ENCODE peak calls at places on chromosome 6, in five cellular contexts. One of them, this sample, is unnamed.

GRCh38 chr6:34341481-34341971 is 50.9 kb downstream of the NUDT3 start:
- DNase-seq in psoas muscle: no peak
- DNase-seq in NCI-H460: peak
- DNase-seq in heart left ventricle: peak
- DNase-seq in HEK293T: no peak
- DNase-seq in this sample: no peak

GRCh38 chr6:158718431-158719126 is 68.7 kb downstream of the SYTL3 start:
- DNase-seq in HEK293T: peak
- DNase-seq in heart left ventricle: no peak
- DNase-seq in psoas muscle: no peak
- DNase-seq in NCI-H460: peak
- DNase-seq in this sample: peak

GRCh38 chr6:111661541-111662041 is 55.9 kb upstream of the TRAF3IP2 start:
- DNase-seq in psoas muscle: peak
- DNase-seq in heart left ventricle: no peak
- DNase-seq in NCI-H460: no peak
- DNase-seq in HEK293T: no peak
- DNase-seq in this sample: no peak

GRCh38 chr6:157307661-157308060 is 15.7 kb downstream of the TMEM242 start:
- DNase-seq in HEK293T: no peak
- DNase-seq in heart left ventricle: no peak
- DNase-seq in NCI-H460: no peak
- DNase-seq in psoas muscle: no peak
- DNase-seq in this sample: no peak

GRCh38 chr6:116827561-116828240 is 1.2 kb downstream of the GPRC6A start:
- DNase-seq in NCI-H460: no peak
- DNase-seq in psoas muscle: no peak
- DNase-seq in heart left ventricle: no peak
- DNase-seq in HEK293T: no peak
- DNase-seq in this sample: no peak

GRCh38 chr6:168147205-168147738 is 68.3 kb upstream of the FRMD1 start:
- DNase-seq in psoas muscle: no peak
- DNase-seq in NCI-H460: no peak
- DNase-seq in heart left ventricle: no peak
- DNase-seq in HEK293T: peak
- DNase-seq in this sample: no peak

GRCh38 chr6:123030292-123030691 is 34.3 kb downstream of the CLVS2 start:
- DNase-seq in psoas muscle: no peak
- DNase-seq in heart left ventricle: no peak
- DNase-seq in NCI-H460: no peak
- DNase-seq in HEK293T: no peak
- DNase-seq in this sample: no peak

GRCh38 chr6:97812940-97813339 is 529.9 kb upstream of the MMS22L start:
- DNase-seq in HEK293T: no peak
- DNase-seq in heart left ventricle: no peak
- DNase-seq in NCI-H460: no peak
- DNase-seq in psoas muscle: no peak
- DNase-seq in this sample: no peak

GRCh38 chr6:6808915-6809314 is 220.4 kb downstream of the LY86 start:
- DNase-seq in heart left ventricle: no peak
- DNase-seq in HEK293T: no peak
- DNase-seq in NCI-H460: no peak
- DNase-seq in psoas muscle: no peak
- DNase-seq in this sample: no peak

GRCh38 chr6:110041149-110041548 is 63.0 kb downstream of the GPR6 start:
- DNase-seq in NCI-H460: no peak
- DNase-seq in heart left ventricle: no peak
- DNase-seq in psoas muscle: no peak
- DNase-seq in HEK293T: no peak
- DNase-seq in this sample: no peak

GRCh38 chr6:123803862-123804681 is at the start of gene NKAIN2:
- DNase-seq in psoas muscle: peak
- DNase-seq in heart left ventricle: peak
- DNase-seq in NCI-H460: peak
- DNase-seq in HEK293T: peak
- DNase-seq in this sample: no peak

GRCh38 chr6:110178626-110179405 is 654 bp downstream of the WASF1 start:
- DNase-seq in heart left ventricle: peak
- DNase-seq in NCI-H460: peak
- DNase-seq in HEK293T: peak
- DNase-seq in psoas muscle: peak
- DNase-seq in this sample: peak

GRCh38 chr6:163983601-163984445 is 569.3 kb downstream of the QKI start:
- DNase-seq in HEK293T: no peak
- DNase-seq in NCI-H460: no peak
- DNase-seq in heart left ventricle: no peak
- DNase-seq in psoas muscle: no peak
- DNase-seq in this sample: no peak

GRCh38 chr6:92586236-92586977 is 833.0 kb downstream of the EPHA7 start:
- DNase-seq in psoas muscle: peak
- DNase-seq in HEK293T: no peak
- DNase-seq in heart left ventricle: peak
- DNase-seq in NCI-H460: no peak
- DNase-seq in this sample: no peak

GRCh38 chr6:28977351-28978136 is 27.6 kb downstream of the ZNF311 start:
- DNase-seq in heart left ventricle: no peak
- DNase-seq in NCI-H460: no peak
- DNase-seq in HEK293T: no peak
- DNase-seq in psoas muscle: peak
- DNase-seq in this sample: peak

GRCh38 chr6:158684745-158685355 is 35.0 kb downstream of the SYTL3 start:
- DNase-seq in NCI-H460: no peak
- DNase-seq in HEK293T: no peak
- DNase-seq in heart left ventricle: no peak
- DNase-seq in psoas muscle: no peak
- DNase-seq in this sample: no peak

GRCh38 chr6:1136856-1137255 is 175.0 kb upstream of the FOXQ1 start:
- DNase-seq in psoas muscle: no peak
- DNase-seq in HEK293T: no peak
- DNase-seq in NCI-H460: no peak
- DNase-seq in heart left ventricle: no peak
- DNase-seq in this sample: no peak

GRCh38 chr6:160668589-160668988 is 4.5 kb upstream of the LPA start:
- DNase-seq in heart left ventricle: no peak
- DNase-seq in NCI-H460: no peak
- DNase-seq in HEK293T: no peak
- DNase-seq in psoas muscle: no peak
- DNase-seq in this sample: no peak

GRCh38 chr6:41637179-41638001 is 878 bp upstream of the MDFI start:
- DNase-seq in psoas muscle: no peak
- DNase-seq in heart left ventricle: no peak
- DNase-seq in HEK293T: no peak
- DNase-seq in NCI-H460: no peak
- DNase-seq in this sample: no peak

GRCh38 chr6:169079650-169080049 is 174.0 kb downstream of the THBS2 start:
- DNase-seq in psoas muscle: no peak
- DNase-seq in HEK293T: no peak
- DNase-seq in heart left ventricle: no peak
- DNase-seq in NCI-H460: no peak
- DNase-seq in this sample: no peak

GRCh38 chr6:40982917-40983316 is 56.1 kb downstream of the UNC5CL start:
- DNase-seq in heart left ventricle: no peak
- DNase-seq in HEK293T: no peak
- DNase-seq in psoas muscle: no peak
- DNase-seq in NCI-H460: no peak
- DNase-seq in this sample: no peak

GRCh38 chr6:2581611-2582010 is 169.1 kb downstream of the MYLK4 start:
- DNase-seq in psoas muscle: no peak
- DNase-seq in HEK293T: no peak
- DNase-seq in heart left ventricle: no peak
- DNase-seq in NCI-H460: no peak
- DNase-seq in this sample: peak

GRCh38 chr6:168181776-168182765 is 103.1 kb upstream of the FRMD1 start:
- DNase-seq in NCI-H460: no peak
- DNase-seq in heart left ventricle: no peak
- DNase-seq in HEK293T: no peak
- DNase-seq in psoas muscle: no peak
- DNase-seq in this sample: peak

This sample was measured in HAP-1.